ENCODE peak calls at places on chromosome 2, in ten cellular contexts. M is heart left ventricle, A is heart right ventricle, R is Calu3, J is nephron progenitor cell, W is PC-3, O is endodermal cell, Y is AG09309, L is upper lobe of left lung, T is endothelial cell of umbilical vein. K is an unnamed sample.

GRCh38 chr2:37877457-37878315 is 47.4 kb upstream of the RMDN2 start:
- DNase-seq in J (peak), A (peak), O (no peak), T (peak), R (peak), W (peak), L (no peak), M (no peak), Y (no peak), K (no peak)

GRCh38 chr2:203690110-203691047 is 16.1 kb upstream of the CD28 start:
- DNase-seq in A (no peak), O (no peak), M (no peak), W (no peak), R (no peak), L (no peak), J (peak), T (no peak), Y (no peak), K (no peak)

GRCh38 chr2:31193806-31194205 is 23.5 kb downstream of the CAPN14 start:
- DNase-seq in O (no peak), W (no peak), J (no peak), A (no peak), R (no peak), L (no peak), M (no peak), Y (no peak), T (no peak), K (no peak)

GRCh38 chr2:25756444-25757022 is 83.2 kb upstream of the DTNB start:
- DNase-seq in O (no peak), T (no peak), Y (no peak), L (no peak), A (no peak), W (no peak), M (no peak), J (no peak), R (no peak), K (no peak)

GRCh38 chr2:181317511-181317910 is 139.7 kb upstream of the ITGA4 start:
- DNase-seq in J (no peak), Y (peak), O (no peak), L (no peak), R (no peak), M (no peak), T (no peak), A (no peak), W (no peak), K (no peak)

GRCh38 chr2:108919571-108920373 is 69.2 kb downstream of the EDAR start:
- DNase-seq in M (no peak), O (peak), W (no peak), Y (no peak), L (no peak), R (no peak), T (no peak), A (no peak), J (no peak), K (no peak)

GRCh38 chr2:225013432-225014048 is 28.7 kb downstream of the DOCK10 start:
- DNase-seq in A (no peak), M (no peak), R (no peak), L (peak), W (no peak), J (no peak), O (no peak), T (no peak), Y (no peak), K (no peak)

GRCh38 chr2:194252127-194252526 is 1404.9 kb upstream of the SLC39A10 start:
- DNase-seq in T (no peak), R (no peak), W (no peak), Y (no peak), M (no peak), L (no peak), A (no peak), J (no peak), O (no peak), K (no peak)

GRCh38 chr2:187644991-187645390 is 90.8 kb upstream of the TFPI start:
- DNase-seq in Y (no peak), M (no peak), W (no peak), R (no peak), A (no peak), O (no peak), T (peak), L (no peak), J (no peak), K (no peak)

GRCh38 chr2:221997100-221997499 is 301.7 kb downstream of the PAX3 start:
- DNase-seq in W (peak), A (no peak), T (no peak), R (no peak), L (no peak), O (no peak), Y (no peak), M (no peak), J (no peak), K (no peak)

GRCh38 chr2:7510353-7510752 is 593.1 kb downstream of the RNF144A start:
- DNase-seq in J (no peak), M (no peak), Y (no peak), L (no peak), T (no peak), A (no peak), W (peak), R (no peak), O (no peak), K (no peak)

GRCh38 chr2:124894199-124894598 is 869.1 kb downstream of the CNTNAP5 start:
- DNase-seq in Y (no peak), J (no peak), W (peak), R (no peak), A (no peak), T (no peak), O (no peak), M (no peak), L (no peak), K (no peak)

GRCh38 chr2:120439637-120440384 is 93.9 kb downstream of the INHBB start:
- DNase-seq in W (no peak), L (no peak), T (no peak), A (no peak), O (no peak), M (no peak), R (no peak), J (no peak), Y (no peak), K (no peak)

GRCh38 chr2:182506606-182507005 is 79.8 kb upstream of the PDE1A start:
- DNase-seq in J (no peak), T (peak), Y (peak), W (no peak), A (peak), O (no peak), R (no peak), M (no peak), L (no peak), K (no peak)

GRCh38 chr2:241940329-241940728 is 70.8 kb downstream of the RTP5 start:
- DNase-seq in W (no peak), Y (no peak), R (no peak), A (no peak), J (no peak), L (no peak), O (no peak), T (no peak), M (no peak), K (no peak)

GRCh38 chr2:9112079-9112721 is 94.4 kb upstream of the ASAP2 start:
- DNase-seq in O (no peak), A (no peak), J (no peak), M (no peak), T (no peak), R (peak), Y (peak), L (peak), W (peak), K (peak)

GRCh38 chr2:9109871-9110270 is 96.7 kb upstream of the ASAP2 start:
- DNase-seq in L (no peak), J (no peak), O (no peak), T (no peak), Y (no peak), A (no peak), R (no peak), M (no peak), W (no peak), K (no peak)

GRCh38 chr2:9110346-9110884 is 96.2 kb upstream of the ASAP2 start:
- DNase-seq in Y (no peak), R (no peak), L (no peak), M (no peak), W (no peak), T (no peak), A (no peak), O (peak), J (no peak), K (no peak)

GRCh38 chr2:9113262-9113661 is 93.3 kb upstream of the ASAP2 start:
- DNase-seq in T (no peak), R (no peak), L (no peak), J (no peak), A (no peak), M (no peak), Y (no peak), O (no peak), W (no peak), K (no peak)

DNA sequence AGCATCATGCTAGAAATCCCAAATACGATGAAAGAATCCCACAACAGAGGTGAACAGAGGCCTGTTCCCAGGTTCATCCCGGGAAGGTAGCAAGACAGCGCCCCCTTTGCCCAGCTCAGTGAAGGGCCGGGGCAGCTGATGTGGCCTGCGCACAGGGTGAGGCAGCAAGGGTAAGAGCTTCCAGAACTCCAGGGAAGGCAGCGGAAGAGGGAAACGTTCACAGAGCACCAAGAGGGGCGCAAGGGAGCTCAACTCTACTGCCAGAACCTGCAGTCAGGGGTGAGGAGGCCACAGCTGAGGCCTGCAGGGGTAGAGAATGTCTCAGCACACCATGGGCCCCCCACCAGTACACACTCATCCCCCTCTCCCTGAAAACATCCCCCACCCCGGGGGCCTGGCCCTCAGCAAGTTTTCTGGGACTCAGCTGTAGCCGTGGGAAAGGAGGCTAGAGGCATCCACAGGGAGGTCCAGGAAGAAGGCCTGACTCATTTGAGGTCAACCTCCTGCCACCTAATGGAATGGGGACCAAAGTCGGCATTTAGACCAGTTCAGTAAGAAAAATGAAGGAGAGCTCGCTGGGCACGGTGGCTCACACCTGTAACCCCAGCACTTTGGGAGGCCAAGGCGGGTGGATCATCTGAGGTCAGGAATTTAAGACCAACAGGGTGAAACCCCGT is 95.6 kb upstream of the ASAP2 start:
- DNase-seq in W (peak), A (no peak), T (no peak), M (no peak), L (no peak), J (peak), Y (no peak), R (peak), O (peak), K (no peak)
- TF ChIP-seq CTCF in W (peak), A (peak), T (peak), M (peak), L (no peak), J (peak), Y (peak), R (no peak), O (peak), K (no peak)

GRCh38 chr2:36530983-36531354 is 67.0 kb downstream of the FEZ2 start:
- DNase-seq in A (peak), L (no peak), Y (no peak), M (no peak), W (no peak), R (no peak), O (no peak), J (no peak), T (no peak), K (no peak)
- TF ChIP-seq CTCF in A (peak), L (no peak), Y (peak), M (peak), W (no peak), R (no peak), O (peak), J (no peak), T (no peak), K (no peak)

GRCh38 chr2:70554338-70554892 is 789 bp upstream of the TGFA start:
- DNase-seq in O (no peak), W (no peak), T (no peak), A (no peak), L (no peak), J (no peak), R (no peak), M (no peak), Y (no peak), K (no peak)
- TF ChIP-seq CTCF in O (peak), W (peak), T (no peak), A (peak), L (no peak), J (peak), R (peak), M (no peak), Y (no peak), K (no peak)

GRCh38 chr2:164655750-164656149 is 34.5 kb upstream of the GRB14 start:
- DNase-seq in O (no peak), W (peak), T (peak), R (peak), A (no peak), L (no peak), J (no peak), M (no peak), Y (no peak), K (no peak)
- TF ChIP-seq CTCF in O (no peak), W (peak), T (no peak), R (no peak), A (no peak), L (no peak), J (no peak), M (no peak), Y (peak), K (no peak)

GRCh38 chr2:46780801-46781445 is 134.7 kb downstream of the MCFD2 start:
- DNase-seq in O (peak), Y (peak), M (peak), J (peak), A (peak), L (no peak), W (no peak), T (no peak), R (no peak), K (no peak)
- TF ChIP-seq CTCF in O (peak), Y (peak), M (peak), J (peak), A (peak), L (no peak), W (no peak), T (peak), R (no peak), K (no peak)

DNA sequence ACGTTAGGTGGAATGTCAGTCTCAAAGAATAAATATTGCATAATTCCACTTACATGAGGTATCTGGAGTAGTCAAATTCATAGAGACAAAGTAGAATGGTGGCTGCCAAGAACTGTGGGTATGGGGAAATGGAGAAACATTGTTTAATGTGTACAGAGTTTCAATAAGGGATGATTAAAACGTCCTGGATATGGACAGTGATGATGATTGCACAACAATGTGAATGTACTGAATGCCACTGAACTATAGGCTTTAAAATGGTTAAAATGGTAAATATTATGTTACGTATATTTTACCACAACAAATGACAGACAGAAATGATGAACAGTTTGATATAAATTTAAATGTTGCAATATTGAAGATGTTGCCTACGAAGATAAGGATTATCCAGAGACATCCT is 602.0 kb upstream of the PKDCC start:
- DNase-seq in M (no peak), T (no peak), R (no peak), W (no peak), Y (no peak), O (no peak), J (no peak), L (no peak), A (no peak), K (no peak)
- TF ChIP-seq CTCF in M (no peak), T (no peak), R (no peak), W (no peak), Y (no peak), O (no peak), J (no peak), L (no peak), A (no peak), K (no peak)

DNA sequence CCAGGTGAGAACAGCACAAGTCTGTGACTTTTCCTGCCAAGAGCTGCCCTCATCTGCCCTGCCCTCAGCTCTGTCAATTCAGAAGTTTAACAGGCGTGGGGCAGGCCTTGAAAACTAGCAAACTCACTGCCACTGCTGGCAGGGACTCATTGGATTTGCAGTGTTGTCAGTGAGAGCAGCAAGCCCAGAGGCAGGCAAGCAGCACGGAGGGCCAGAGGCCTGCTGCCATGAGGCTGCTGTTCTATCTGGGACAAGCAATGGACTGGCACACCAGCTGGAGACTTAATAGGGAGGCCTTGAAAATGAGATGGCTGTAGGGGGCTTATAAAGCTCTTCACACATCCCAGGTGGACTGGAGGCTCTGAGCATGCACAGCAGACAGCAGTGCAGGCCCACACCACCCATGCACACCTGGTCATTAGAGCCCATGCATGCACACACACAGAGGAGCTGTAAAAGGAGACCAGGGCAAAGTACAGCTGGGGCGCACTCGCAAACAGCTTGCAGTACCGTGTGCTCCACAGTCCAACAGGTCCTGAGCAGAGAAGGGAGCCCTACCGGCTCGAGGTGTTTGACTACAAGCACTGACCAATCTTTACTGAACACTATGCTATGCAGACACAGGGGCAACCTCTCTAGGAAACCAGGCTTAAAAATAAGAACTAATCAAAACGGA is 28.7 kb downstream of the MGAT4A start:
- DNase-seq in O (no peak), W (no peak), J (no peak), M (peak), A (peak), R (no peak), L (peak), Y (no peak), T (peak), K (no peak)
- TF ChIP-seq CTCF in O (no peak), W (no peak), J (no peak), M (no peak), A (no peak), R (no peak), L (no peak), Y (no peak), T (no peak), K (no peak)

K was measured in ovary.